ENCODE peak calls at places on chromosomes 1 and 21, in four cellular contexts. P is aorta, A is breast epithelium, T is smooth muscle cell of the brain vasculature. Q is an unnamed sample.
A peak's percentile ranks its signal among the peaks of the same experiment; 100 is the strongest.

GRCh38 chr1:105492941-105493340 is 1563.5 kb upstream of the PRMT6 start:
- DNase-seq in P (no peak), A (no peak), T (no peak), Q (no peak)

GRCh38 chr1:6498576-6499111 is 7.2 kb upstream of the PLEKHG5 start:
- DNase-seq in P (no peak), A (no peak), T (no peak), Q (no peak)

GRCh38 chr1:211739671-211740411 is 64.4 kb upstream of the NEK2 start:
- DNase-seq in P (no peak), A (no peak), T (no peak), Q (no peak)

GRCh38 chr1:223515416-223515815 is 122.2 kb downstream of the CCDC185 start:
- DNase-seq in P (no peak), A (no peak), T (no peak), Q (no peak)

GRCh38 chr21:17780539-17780938 is 38.6 kb downstream of the C21orf91 start:
- DNase-seq in P (no peak), A (no peak), T (no peak), Q (no peak)

GRCh38 chr1:102897537-102897936 is 210.8 kb downstream of the COL11A1 start:
- DNase-seq in P (no peak), A (no peak), T (no peak), Q (no peak)

GRCh38 chr1:74468982-74469603 is 43.3 kb downstream of the LRRC53 start:
- DNase-seq in P (no peak), A (no peak), T (peak; percentile 1), Q (no peak)

GRCh38 chr1:218785928-218786327 is 387.8 kb upstream of the LYPLAL1 start:
- DNase-seq in P (peak; percentile 72), A (no peak), T (peak; percentile 81), Q (no peak)

GRCh38 chr1:53376041-53376461 is 48.2 kb upstream of the LRP8 start:
- DNase-seq in P (peak; percentile 77), A (no peak), T (no peak), Q (peak; percentile 47)

GRCh38 chr1:211145944-211146343 is 12.0 kb upstream of the KCNH1 start:
- DNase-seq in P (no peak), A (no peak), T (no peak), Q (no peak)

GRCh38 chr1:106619080-106619826 is 437.2 kb upstream of the PRMT6 start:
- DNase-seq in P (no peak), A (no peak), T (no peak), Q (peak; percentile 32)

GRCh38 chr1:30749691-30750583 is 7.6 kb downstream of the LAPTM5 start:
- DNase-seq in P (no peak), A (no peak), T (no peak), Q (no peak)

GRCh38 chr1:235588156-235588555 is 61.4 kb downstream of the GNG4 start:
- DNase-seq in P (no peak), A (no peak), T (no peak), Q (no peak)

GRCh38 chr1:3326516-3327388 is 127.7 kb upstream of the ARHGEF16 start:
- DNase-seq in P (no peak), A (no peak), T (no peak), Q (no peak)

GRCh38 chr1:156752843-156753486 is 1.5 kb upstream of the HDGF start:
- DNase-seq in P (no peak), A (no peak), T (no peak), Q (no peak)

GRCh38 chr1:205229399-205229861 is 1.7 kb downstream of the TMCC2 start:
- DNase-seq in P (no peak), A (no peak), T (no peak), Q (no peak)

GRCh38 chr1:220325306-220325995 is 53.2 kb upstream of the RAB3GAP2 start:
- DNase-seq in P (no peak), A (no peak), T (no peak), Q (no peak)

GRCh38 chr1:147111381-147112130 is 60.7 kb downstream of the PRKAB2 start:
- DNase-seq in P (no peak), A (no peak), T (no peak), Q (no peak)

GRCh38 chr1:110119843-110120242 is 7.6 kb downstream of the UBL4B start:
- DNase-seq in P (peak; percentile 27), A (peak; percentile 50), T (no peak), Q (no peak)

GRCh38 chr1:74964508-74964907 is 169.7 kb upstream of the LHX8 start:
- DNase-seq in P (no peak), A (no peak), T (no peak), Q (no peak)

GRCh38 chr1:6646499-6647148 is 22.0 kb downstream of the THAP3 start:
- DNase-seq in P (no peak), A (no peak), T (no peak), Q (no peak)

GRCh38 chr1:53552146-53552940 is 93.1 kb downstream of the DMRTB1 start:
- DNase-seq in P (peak; percentile 44), A (peak; percentile 45), T (peak; percentile 56), Q (peak; percentile 19)

GRCh38 chr1:22830131-22830566 is 119.5 kb downstream of the EPHB2 start:
- DNase-seq in P (no peak), A (no peak), T (no peak), Q (no peak)

GRCh38 chr1:36938807-36939206 is 95.5 kb downstream of the GRIK3 start:
- DNase-seq in P (no peak), A (no peak), T (no peak), Q (no peak)

GRCh38 chr1:156504062-156504813 is 3.7 kb upstream of the MEF2D start:
- DNase-seq in P (no peak), A (no peak), T (no peak), Q (no peak)

GRCh38 chr21:26887241-26887640 is 42.0 kb upstream of the ADAMTS1 start:
- DNase-seq in P (no peak), A (no peak), T (no peak), Q (no peak)

GRCh38 chr21:39022901-39023693 is 160.2 kb downstream of the PSMG1 start:
- DNase-seq in P (peak; percentile 94), A (no peak), T (no peak), Q (no peak)

GRCh38 chr1:58528518-58528917 is 18.0 kb downstream of the OMA1 start:
- DNase-seq in P (no peak), A (no peak), T (no peak), Q (no peak)

Q was measured in RWPE2.